ENCODE peak calls at places on chromosome 3, in ten cellular contexts. R is LoVo; Q is activated CD4-positive, alpha-beta T cell treated with anti-CD3 and anti-CD28 coated beads for 48 hours; Z is ovary; C is body of pancreas; D is small intestine; H is hippocampal formation; Y is iris pigment epithelial cell; G is NAMALWA; L is dermis microvascular lymphatic vessel endothelial cell. O is an unnamed sample.
A peak's percentile ranks its signal among the peaks of the same experiment; 100 is the strongest.

GRCh38 chr3:178436773-178437172 is 99.5 kb upstream of the KCNMB2 start:
- DNase-seq in R (peak; percentile 16), Q (no peak), Z (no peak), C (no peak), D (peak; percentile 8), H (peak; percentile 43), Y (peak; percentile 54), G (peak; percentile 58), L (peak; percentile 29), O (peak; percentile 58)

GRCh38 chr3:141887051-141887450 is 10.6 kb downstream of the ATP1B3 start:
- DNase-seq in R (no peak), Q (no peak), Z (no peak), C (no peak), D (no peak), H (no peak), Y (no peak), G (no peak), L (no peak), O (no peak)

GRCh38 chr3:121651684-121652083 is 9.0 kb downstream of the HCLS1 start:
- DNase-seq in R (peak; percentile 21), Q (no peak), Z (no peak), C (no peak), D (peak; percentile 31), H (no peak), Y (peak; percentile 26), G (no peak), L (peak; percentile 58), O (peak; percentile 14)

GRCh38 chr3:132682201-132682600 is 22.1 kb downstream of the UBA5 start:
- DNase-seq in R (no peak), Q (no peak), Z (no peak), C (no peak), D (no peak), H (no peak), Y (no peak), G (no peak), L (no peak), O (no peak)

GRCh38 chr3:111438283-111438682 is 103.7 kb upstream of the CD96 start:
- DNase-seq in R (no peak), Q (no peak), Z (no peak), C (no peak), D (no peak), H (no peak), Y (no peak), G (no peak), L (no peak), O (no peak)

GRCh38 chr3:149224736-149225594 is 3.3 kb upstream of the CP start:
- DNase-seq in R (peak; percentile 25), Q (peak; percentile 44), Z (no peak), C (peak; percentile 10), D (peak; percentile 52), H (no peak), Y (peak; percentile 94), G (peak; percentile 28), L (peak; percentile 89), O (peak; percentile 92)

GRCh38 chr3:112734718-112735350 is 93.9 kb upstream of the CCDC80 start:
- DNase-seq in R (peak; percentile 59), Q (peak; percentile 79), Z (no peak), C (peak; percentile 66), D (peak; percentile 56), H (peak; percentile 1), Y (peak; percentile 71), G (peak; percentile 81), L (peak; percentile 59), O (peak; percentile 92)

GRCh38 chr3:194689493-194689901 is 3.8 kb downstream of the FAM43A start:
- DNase-seq in R (no peak), Q (no peak), Z (peak; percentile 14), C (no peak), D (no peak), H (no peak), Y (no peak), G (peak; percentile 73), L (peak; percentile 86), O (peak; percentile 80)

GRCh38 chr3:40355410-40355809 is 31.6 kb upstream of the ENTPD3 start:
- DNase-seq in R (no peak), Q (no peak), Z (no peak), C (no peak), D (no peak), H (no peak), Y (no peak), G (no peak), L (no peak), O (no peak)

GRCh38 chr3:177443469-177443868 is 246.2 kb upstream of the TBL1XR1 start:
- DNase-seq in R (peak; percentile 75), Q (no peak), Z (no peak), C (no peak), D (peak; percentile 86), H (no peak), Y (peak; percentile 66), G (no peak), L (peak; percentile 24), O (peak; percentile 36)

GRCh38 chr3:10396931-10397330 is 76.0 kb upstream of the SEC13 start:
- DNase-seq in R (no peak), Q (no peak), Z (no peak), C (no peak), D (no peak), H (no peak), Y (no peak), G (no peak), L (no peak), O (no peak)

GRCh38 chr3:135895106-135895733 is 70.3 kb upstream of the PPP2R3A start:
- DNase-seq in R (peak; percentile 71), Q (peak; percentile 67), Z (peak; percentile 48), C (peak; percentile 85), D (peak; percentile 71), H (peak; percentile 55), Y (peak; percentile 79), G (peak; percentile 72), L (peak; percentile 73), O (peak; percentile 78)

GRCh38 chr3:50157821-50158556 is 2.9 kb downstream of the SEMA3F start:
- DNase-seq in R (no peak), Q (no peak), Z (no peak), C (no peak), D (no peak), H (no peak), Y (no peak), G (peak; percentile 15), L (peak; percentile 54), O (no peak)

GRCh38 chr3:43181202-43181910 is 75.5 kb upstream of the POMGNT2 start:
- DNase-seq in R (peak; percentile 62), Q (peak; percentile 67), Z (no peak), C (no peak), D (peak; percentile 95), H (no peak), Y (no peak), G (no peak), L (no peak), O (no peak)

GRCh38 chr3:157078131-157078835 is 81.7 kb downstream of the CCNL1 start:
- DNase-seq in R (no peak), Q (no peak), Z (no peak), C (no peak), D (no peak), H (no peak), Y (no peak), G (peak; percentile 52), L (no peak), O (no peak)

O was measured in fibroblast of villous mesenchyme.